ENCODE peak calls at places on chromosome 5, in eight cellular contexts. One of them, this sample, is unnamed.

GRCh38 chr5:177357459-177358332 is at the start of gene RGS14:
- DNase-seq in lung microvascular endothelial cell: peak
- DNase-seq in lung: peak
- DNase-seq in GM12865: peak
- DNase-seq in CD4-positive, alpha-beta memory T cell: peak
- DNase-seq in activated CD8-positive, alpha-beta T cell treated with anti-CD3 and anti-CD28 coated beads for 36 hours: peak
- DNase-seq in kidney glomerular epithelial cell: no peak
- DNase-seq in T-helper 2 cell: peak
- DNase-seq in this sample: no peak

GRCh38 chr5:119036101-119036762 is 34.7 kb upstream of the DMXL1 start:
- DNase-seq in GM12865: no peak
- DNase-seq in kidney glomerular epithelial cell: peak
- DNase-seq in lung: no peak
- DNase-seq in T-helper 2 cell: no peak
- DNase-seq in lung microvascular endothelial cell: no peak
- DNase-seq in activated CD8-positive, alpha-beta T cell treated with anti-CD3 and anti-CD28 coated beads for 36 hours: no peak
- DNase-seq in CD4-positive, alpha-beta memory T cell: no peak
- DNase-seq in this sample: no peak

GRCh38 chr5:82274343-82275266 is 3.5 kb downstream of the RPS23 start:
- DNase-seq in activated CD8-positive, alpha-beta T cell treated with anti-CD3 and anti-CD28 coated beads for 36 hours: peak
- DNase-seq in T-helper 2 cell: no peak
- DNase-seq in CD4-positive, alpha-beta memory T cell: no peak
- DNase-seq in lung: no peak
- DNase-seq in GM12865: peak
- DNase-seq in lung microvascular endothelial cell: no peak
- DNase-seq in kidney glomerular epithelial cell: no peak
- DNase-seq in this sample: no peak

GRCh38 chr5:36060516-36060885 is 6.2 kb downstream of the UGT3A2 start:
- DNase-seq in kidney glomerular epithelial cell: no peak
- DNase-seq in T-helper 2 cell: no peak
- DNase-seq in GM12865: peak
- DNase-seq in lung: no peak
- DNase-seq in activated CD8-positive, alpha-beta T cell treated with anti-CD3 and anti-CD28 coated beads for 36 hours: no peak
- DNase-seq in CD4-positive, alpha-beta memory T cell: no peak
- DNase-seq in lung microvascular endothelial cell: no peak
- DNase-seq in this sample: no peak

GRCh38 chr5:150489358-150490295 is 18.3 kb upstream of the NDST1 start:
- DNase-seq in kidney glomerular epithelial cell: no peak
- DNase-seq in CD4-positive, alpha-beta memory T cell: no peak
- DNase-seq in lung microvascular endothelial cell: no peak
- DNase-seq in GM12865: peak
- DNase-seq in lung: no peak
- DNase-seq in T-helper 2 cell: no peak
- DNase-seq in activated CD8-positive, alpha-beta T cell treated with anti-CD3 and anti-CD28 coated beads for 36 hours: no peak
- DNase-seq in this sample: no peak

GRCh38 chr5:133245191-133246052 is 193.6 kb downstream of the HSPA4 start:
- DNase-seq in lung: peak
- DNase-seq in activated CD8-positive, alpha-beta T cell treated with anti-CD3 and anti-CD28 coated beads for 36 hours: peak
- DNase-seq in lung microvascular endothelial cell: no peak
- DNase-seq in T-helper 2 cell: no peak
- DNase-seq in GM12865: peak
- DNase-seq in kidney glomerular epithelial cell: peak
- DNase-seq in CD4-positive, alpha-beta memory T cell: no peak
- DNase-seq in this sample: no peak

GRCh38 chr5:179284751-179285191 is 60.5 kb downstream of the ADAMTS2 start:
- DNase-seq in GM12865: no peak
- DNase-seq in CD4-positive, alpha-beta memory T cell: no peak
- DNase-seq in kidney glomerular epithelial cell: no peak
- DNase-seq in T-helper 2 cell: no peak
- DNase-seq in lung: no peak
- DNase-seq in lung microvascular endothelial cell: peak
- DNase-seq in activated CD8-positive, alpha-beta T cell treated with anti-CD3 and anti-CD28 coated beads for 36 hours: no peak
- DNase-seq in this sample: no peak

GRCh38 chr5:5377780-5378179 is 44.7 kb upstream of the ICE1 start:
- DNase-seq in CD4-positive, alpha-beta memory T cell: no peak
- DNase-seq in activated CD8-positive, alpha-beta T cell treated with anti-CD3 and anti-CD28 coated beads for 36 hours: no peak
- DNase-seq in GM12865: no peak
- DNase-seq in kidney glomerular epithelial cell: no peak
- DNase-seq in lung: no peak
- DNase-seq in lung microvascular endothelial cell: no peak
- DNase-seq in T-helper 2 cell: no peak
- DNase-seq in this sample: no peak

GRCh38 chr5:173554038-173554955 is 62.2 kb downstream of the BOD1 start:
- DNase-seq in lung microvascular endothelial cell: no peak
- DNase-seq in lung: no peak
- DNase-seq in CD4-positive, alpha-beta memory T cell: no peak
- DNase-seq in activated CD8-positive, alpha-beta T cell treated with anti-CD3 and anti-CD28 coated beads for 36 hours: no peak
- DNase-seq in kidney glomerular epithelial cell: no peak
- DNase-seq in T-helper 2 cell: no peak
- DNase-seq in GM12865: no peak
- DNase-seq in this sample: no peak

GRCh38 chr5:95565280-95565920 is 10.5 kb downstream of the ARSK start:
- DNase-seq in lung microvascular endothelial cell: no peak
- DNase-seq in kidney glomerular epithelial cell: peak
- DNase-seq in GM12865: no peak
- DNase-seq in lung: no peak
- DNase-seq in activated CD8-positive, alpha-beta T cell treated with anti-CD3 and anti-CD28 coated beads for 36 hours: no peak
- DNase-seq in T-helper 2 cell: no peak
- DNase-seq in CD4-positive, alpha-beta memory T cell: no peak
- DNase-seq in this sample: no peak

GRCh38 chr5:169243651-169244422 is 57.1 kb downstream of the SLIT3 start:
- DNase-seq in CD4-positive, alpha-beta memory T cell: no peak
- DNase-seq in lung: no peak
- DNase-seq in kidney glomerular epithelial cell: no peak
- DNase-seq in lung microvascular endothelial cell: no peak
- DNase-seq in activated CD8-positive, alpha-beta T cell treated with anti-CD3 and anti-CD28 coated beads for 36 hours: no peak
- DNase-seq in T-helper 2 cell: no peak
- DNase-seq in GM12865: no peak
- DNase-seq in this sample: no peak

GRCh38 chr5:135154197-135154596 is 120.2 kb upstream of the PITX1 start:
- DNase-seq in kidney glomerular epithelial cell: no peak
- DNase-seq in T-helper 2 cell: no peak
- DNase-seq in GM12865: no peak
- DNase-seq in lung microvascular endothelial cell: no peak
- DNase-seq in activated CD8-positive, alpha-beta T cell treated with anti-CD3 and anti-CD28 coated beads for 36 hours: no peak
- DNase-seq in CD4-positive, alpha-beta memory T cell: no peak
- DNase-seq in lung: no peak
- DNase-seq in this sample: no peak

GRCh38 chr5:39608024-39608423 is 183.2 kb upstream of the DAB2 start:
- DNase-seq in lung: no peak
- DNase-seq in lung microvascular endothelial cell: no peak
- DNase-seq in kidney glomerular epithelial cell: peak
- DNase-seq in CD4-positive, alpha-beta memory T cell: no peak
- DNase-seq in GM12865: peak
- DNase-seq in T-helper 2 cell: no peak
- DNase-seq in activated CD8-positive, alpha-beta T cell treated with anti-CD3 and anti-CD28 coated beads for 36 hours: no peak
- DNase-seq in this sample: no peak

GRCh38 chr5:139061274-139061673 is 136.9 kb downstream of the SIL1 start:
- DNase-seq in lung: no peak
- DNase-seq in GM12865: no peak
- DNase-seq in activated CD8-positive, alpha-beta T cell treated with anti-CD3 and anti-CD28 coated beads for 36 hours: no peak
- DNase-seq in T-helper 2 cell: no peak
- DNase-seq in lung microvascular endothelial cell: peak
- DNase-seq in kidney glomerular epithelial cell: peak
- DNase-seq in CD4-positive, alpha-beta memory T cell: no peak
- DNase-seq in this sample: peak

GRCh38 chr5:123807177-123807900 is 295.4 kb downstream of the CSNK1G3 start:
- DNase-seq in GM12865: no peak
- DNase-seq in kidney glomerular epithelial cell: no peak
- DNase-seq in lung microvascular endothelial cell: no peak
- DNase-seq in activated CD8-positive, alpha-beta T cell treated with anti-CD3 and anti-CD28 coated beads for 36 hours: no peak
- DNase-seq in T-helper 2 cell: no peak
- DNase-seq in CD4-positive, alpha-beta memory T cell: no peak
- DNase-seq in lung: no peak
- DNase-seq in this sample: no peak

GRCh38 chr5:63310644-63311043 is 651.6 kb downstream of the HTR1A start:
- DNase-seq in CD4-positive, alpha-beta memory T cell: no peak
- DNase-seq in activated CD8-positive, alpha-beta T cell treated with anti-CD3 and anti-CD28 coated beads for 36 hours: no peak
- DNase-seq in GM12865: no peak
- DNase-seq in lung microvascular endothelial cell: no peak
- DNase-seq in T-helper 2 cell: no peak
- DNase-seq in lung: no peak
- DNase-seq in kidney glomerular epithelial cell: no peak
- DNase-seq in this sample: no peak

GRCh38 chr5:160326981-160327380 is 14.6 kb upstream of the CCNJL start:
- DNase-seq in GM12865: no peak
- DNase-seq in lung: no peak
- DNase-seq in T-helper 2 cell: no peak
- DNase-seq in lung microvascular endothelial cell: no peak
- DNase-seq in activated CD8-positive, alpha-beta T cell treated with anti-CD3 and anti-CD28 coated beads for 36 hours: no peak
- DNase-seq in CD4-positive, alpha-beta memory T cell: no peak
- DNase-seq in kidney glomerular epithelial cell: no peak
- DNase-seq in this sample: no peak

GRCh38 chr5:156879665-156880285 is 29.7 kb downstream of the PPP1R2B start:
- DNase-seq in activated CD8-positive, alpha-beta T cell treated with anti-CD3 and anti-CD28 coated beads for 36 hours: no peak
- DNase-seq in GM12865: peak
- DNase-seq in CD4-positive, alpha-beta memory T cell: no peak
- DNase-seq in kidney glomerular epithelial cell: no peak
- DNase-seq in T-helper 2 cell: no peak
- DNase-seq in lung: no peak
- DNase-seq in lung microvascular endothelial cell: no peak
- DNase-seq in this sample: no peak

GRCh38 chr5:142837274-142837673 is 67.1 kb downstream of the ARHGAP26 start:
- DNase-seq in T-helper 2 cell: no peak
- DNase-seq in CD4-positive, alpha-beta memory T cell: no peak
- DNase-seq in lung: no peak
- DNase-seq in kidney glomerular epithelial cell: no peak
- DNase-seq in lung microvascular endothelial cell: no peak
- DNase-seq in activated CD8-positive, alpha-beta T cell treated with anti-CD3 and anti-CD28 coated beads for 36 hours: no peak
- DNase-seq in GM12865: no peak
- DNase-seq in this sample: no peak

GRCh38 chr5:109703827-109704226 is 14.1 kb downstream of the MAN2A1 start:
- DNase-seq in lung microvascular endothelial cell: no peak
- DNase-seq in T-helper 2 cell: no peak
- DNase-seq in activated CD8-positive, alpha-beta T cell treated with anti-CD3 and anti-CD28 coated beads for 36 hours: no peak
- DNase-seq in GM12865: no peak
- DNase-seq in lung: no peak
- DNase-seq in CD4-positive, alpha-beta memory T cell: no peak
- DNase-seq in kidney glomerular epithelial cell: no peak
- DNase-seq in this sample: no peak

GRCh38 chr5:79025054-79025465 is 40.0 kb upstream of the ARSB start:
- DNase-seq in activated CD8-positive, alpha-beta T cell treated with anti-CD3 and anti-CD28 coated beads for 36 hours: peak
- DNase-seq in lung microvascular endothelial cell: peak
- DNase-seq in kidney glomerular epithelial cell: peak
- DNase-seq in GM12865: peak
- DNase-seq in lung: peak
- DNase-seq in T-helper 2 cell: no peak
- DNase-seq in CD4-positive, alpha-beta memory T cell: peak
- DNase-seq in this sample: peak

GRCh38 chr5:95644351-95645042 is 2.1 kb upstream of the RFESD start:
- DNase-seq in activated CD8-positive, alpha-beta T cell treated with anti-CD3 and anti-CD28 coated beads for 36 hours: peak
- DNase-seq in T-helper 2 cell: no peak
- DNase-seq in lung microvascular endothelial cell: peak
- DNase-seq in GM12865: peak
- DNase-seq in CD4-positive, alpha-beta memory T cell: peak
- DNase-seq in kidney glomerular epithelial cell: peak
- DNase-seq in lung: peak
- DNase-seq in this sample: peak

GRCh38 chr5:133319905-133320520 is 268.2 kb downstream of the HSPA4 start:
- DNase-seq in T-helper 2 cell: no peak
- DNase-seq in lung: no peak
- DNase-seq in activated CD8-positive, alpha-beta T cell treated with anti-CD3 and anti-CD28 coated beads for 36 hours: no peak
- DNase-seq in CD4-positive, alpha-beta memory T cell: no peak
- DNase-seq in lung microvascular endothelial cell: peak
- DNase-seq in GM12865: peak
- DNase-seq in kidney glomerular epithelial cell: no peak
- DNase-seq in this sample: no peak

GRCh38 chr5:51347704-51348103 is 35.5 kb upstream of the ISL1 start:
- DNase-seq in lung microvascular endothelial cell: no peak
- DNase-seq in activated CD8-positive, alpha-beta T cell treated with anti-CD3 and anti-CD28 coated beads for 36 hours: no peak
- DNase-seq in T-helper 2 cell: no peak
- DNase-seq in lung: no peak
- DNase-seq in CD4-positive, alpha-beta memory T cell: no peak
- DNase-seq in GM12865: no peak
- DNase-seq in kidney glomerular epithelial cell: no peak
- DNase-seq in this sample: no peak

GRCh38 chr5:136192526-136193395 is at the start of gene SMIM32:
- DNase-seq in lung: no peak
- DNase-seq in lung microvascular endothelial cell: peak
- DNase-seq in GM12865: no peak
- DNase-seq in CD4-positive, alpha-beta memory T cell: no peak
- DNase-seq in kidney glomerular epithelial cell: no peak
- DNase-seq in T-helper 2 cell: no peak
- DNase-seq in activated CD8-positive, alpha-beta T cell treated with anti-CD3 and anti-CD28 coated beads for 36 hours: no peak
- DNase-seq in this sample: peak

This sample was measured in thyroid gland.